ENCODE peak calls at places on chromosomes 16 and 17, in four cellular contexts. L, X, D and W are unnamed samples.

GRCh38 chr16:67269766-67270165 is 9.6 kb upstream of the PLEKHG4 start:
- DNase-seq in D (no peak), L (no peak), X (no peak), W (peak; percentile 43)

GRCh38 chr17:44831270-44831770 is 1.2 kb upstream of the GJC1 start:
- DNase-seq in L (no peak), D (no peak), X (no peak), W (no peak)

GRCh38 chr17:74147436-74147835 is 56.0 kb upstream of the RPL38 start:
- DNase-seq in D (no peak), L (no peak), X (no peak), W (no peak)

GRCh38 chr17:42653179-42654124 is 5.6 kb upstream of the TUBG2 start:
- DNase-seq in X (peak; percentile 54), L (no peak), D (no peak), W (peak; percentile 57)

GRCh38 chr17:43932357-43932756 is 9.9 kb downstream of the PPY start:
- DNase-seq in L (no peak), X (no peak), D (no peak), W (no peak)

GRCh38 chr16:4428500-4428899 is 2.8 kb downstream of the DNAJA3 start:
- DNase-seq in D (no peak), L (no peak), X (no peak), W (no peak)

GRCh38 chr17:43779145-43780125 is 658 bp upstream of the DUSP3 start:
- DNase-seq in L (peak; percentile 48), D (no peak), X (peak; percentile 25), W (no peak)

GRCh38 chr16:30660424-30661251 is 2.4 kb downstream of the FBRS start:
- DNase-seq in D (no peak), L (no peak), X (peak; percentile 58), W (peak; percentile 13)

GRCh38 chr17:48283390-48283789 is 146.6 kb downstream of the SKAP1 start:
- DNase-seq in X (no peak), L (no peak), D (no peak), W (no peak)

GRCh38 chr16:56357291-56357764 is 68.0 kb downstream of the AMFR start:
- DNase-seq in L (no peak), X (peak; percentile 63), D (no peak), W (peak; percentile 22)

GRCh38 chr17:48646183-48647102 is 20.3 kb upstream of the HOXB9 start:
- DNase-seq in D (no peak), X (no peak), L (no peak), W (no peak)

GRCh38 chr16:24609417-24609739 is 70.0 kb downstream of the RBBP6 start:
- DNase-seq in D (no peak), X (no peak), L (no peak), W (no peak)

GRCh38 chr17:42660692-42661345 is 1.7 kb downstream of the TUBG2 start:
- DNase-seq in L (no peak), X (peak; percentile 72), D (no peak), W (no peak)

GRCh38 chr17:15263206-15263579 is 1.9 kb downstream of the PMP22 start:
- DNase-seq in L (peak; percentile 33), X (peak; percentile 73), D (no peak), W (peak; percentile 40)

GRCh38 chr17:4219241-4219640 is 44.5 kb downstream of the ANKFY1 start:
- DNase-seq in D (no peak), X (no peak), L (no peak), W (no peak)

GRCh38 chr17:4221899-4222659 is 41.7 kb downstream of the ANKFY1 start:
- DNase-seq in X (no peak), L (no peak), D (no peak), W (peak; percentile 41)

GRCh38 chr17:4215882-4216411 is 47.8 kb downstream of the ANKFY1 start:
- DNase-seq in L (no peak), D (no peak), X (no peak), W (no peak)

GRCh38 chr17:4221163-4221562 is 42.6 kb downstream of the ANKFY1 start:
- DNase-seq in X (no peak), D (no peak), L (no peak), W (no peak)

GRCh38 chr17:4220655-4221054 is 43.1 kb downstream of the ANKFY1 start:
- DNase-seq in X (peak; percentile 11), L (no peak), D (no peak), W (peak; percentile 33)
- H4K8ac ChIP-seq in X (no peak overlapping the region), L (no peak overlapping the region), D (no peak overlapping the region), W (no peak overlapping the region)

GRCh38 chr16:73711441-73712080 is 585.1 kb upstream of the PSMD7 start:
- DNase-seq in D (no peak), L (no peak), X (no peak), W (no peak)

GRCh38 chr16:73714976-73715375 is 581.6 kb upstream of the PSMD7 start:
- DNase-seq in D (no peak), L (no peak), X (no peak), W (no peak)

GRCh38 chr16:73710526-73710925 is 586.1 kb upstream of the PSMD7 start:
- DNase-seq in X (no peak), L (no peak), D (no peak), W (no peak)

GRCh38 chr16:73713301-73713700 is 583.3 kb upstream of the PSMD7 start:
- DNase-seq in X (no peak), L (no peak), D (no peak), W (no peak)

GRCh38 chr16:73713817-73714495 is 582.7 kb upstream of the PSMD7 start:
- DNase-seq in L (no peak), D (no peak), X (peak; percentile 4), W (peak; percentile 60)
- H2BK120ac ChIP-seq in L (no peak overlapping the region), D (no peak overlapping the region), X (no peak overlapping the region), W (no peak overlapping the region)

GRCh38 chr16:10940501-10941079 is 1.7 kb downstream of the DEXI start:
- DNase-seq in L (no peak), X (peak; percentile 34), D (no peak), W (no peak)

GRCh38 chr16:10938844-10939648 is 3.2 kb downstream of the DEXI start:
- DNase-seq in L (no peak), D (no peak), X (no peak), W (no peak)

GRCh38 chr16:10942352-10943297 is at the start of gene DEXI:
- DNase-seq in D (peak; percentile 56), L (peak; percentile 86), X (peak; percentile 84), W (peak; percentile 91)

GRCh38 chr16:10939649-10940206 is 2.5 kb downstream of the DEXI start:
- DNase-seq in D (no peak), X (no peak), L (no peak), W (no peak)

DNA sequence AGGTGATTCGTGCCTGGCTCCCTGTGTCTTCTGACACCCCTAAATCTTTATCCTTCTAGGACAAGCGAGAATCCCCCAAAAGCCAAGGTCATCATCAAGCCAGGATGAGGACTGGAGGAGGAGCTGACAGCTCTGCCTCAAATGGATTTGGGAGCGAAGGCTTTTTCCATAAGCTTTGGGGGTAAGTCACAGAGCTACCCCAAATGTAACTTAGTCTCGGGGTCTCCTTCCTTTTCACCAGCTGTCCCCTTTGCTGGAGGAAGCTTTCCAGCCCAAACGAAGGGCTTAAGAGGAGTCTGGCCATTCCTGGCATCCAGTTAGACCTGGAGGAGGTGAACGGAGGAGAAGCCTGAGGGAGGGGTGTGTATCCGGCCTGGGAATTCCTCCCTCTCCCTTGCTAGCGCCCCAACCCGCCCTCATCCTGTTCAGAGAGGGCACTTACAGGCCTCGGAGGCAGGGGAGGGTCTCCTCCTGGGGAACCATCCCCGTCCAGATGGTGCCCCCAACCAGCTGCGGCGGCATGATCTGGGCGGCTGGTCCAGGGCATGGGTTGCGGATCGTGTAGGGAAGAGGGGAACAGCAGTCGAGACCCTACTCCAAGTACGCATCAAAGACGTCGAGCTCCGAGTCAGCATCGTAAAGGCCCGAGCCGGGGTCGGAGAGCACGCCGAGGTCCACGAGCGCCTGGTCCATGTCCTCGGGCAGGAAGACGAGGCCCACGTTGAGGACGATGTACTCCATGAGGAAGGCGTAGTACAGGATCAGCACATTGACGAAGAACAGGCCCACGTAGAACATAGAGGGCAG is 938 bp downstream of the DEXI start:
- DNase-seq in X (no peak), L (no peak), D (no peak), W (no peak)
- H4K8ac ChIP-seq in X (no peak overlapping the region), L (no peak overlapping the region), D (peak overlapping the region; percentile 28), W (no peak overlapping the region)

DNA sequence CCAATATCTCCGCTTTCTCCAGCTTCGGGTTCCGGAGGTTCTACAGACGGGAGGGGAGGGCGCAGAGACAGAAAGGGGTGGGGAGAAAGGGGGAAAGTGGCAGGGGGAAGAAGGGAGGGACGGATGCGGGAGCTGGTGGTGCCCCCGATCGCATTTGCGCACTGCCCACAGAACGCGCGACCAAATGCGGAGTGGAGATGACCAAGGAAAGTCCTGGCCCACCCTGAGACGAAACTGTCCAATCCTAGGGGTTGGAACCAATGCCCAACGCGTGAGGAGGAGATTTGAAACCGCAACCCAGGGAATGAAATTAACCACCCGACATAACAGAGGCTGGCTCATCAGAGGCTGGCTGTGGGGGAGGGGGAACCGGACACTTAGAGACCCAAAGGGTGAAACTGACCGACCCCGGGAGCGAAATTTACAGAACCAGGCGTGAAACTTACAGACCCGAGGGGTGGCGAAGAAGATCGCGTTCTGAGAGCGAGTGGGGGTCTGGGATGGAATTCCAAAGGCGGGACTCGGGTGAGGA is 1.4 kb downstream of the HES7 start:
- DNase-seq in D (no peak), L (no peak), X (peak; percentile 50), W (peak; percentile 15)
- H2BK120ac ChIP-seq in D (no peak overlapping the region), L (no peak overlapping the region), X (no peak overlapping the region), W (no peak overlapping the region)

GRCh38 chr17:8055851-8056231 is 17.0 kb downstream of the ALOX15B start:
- DNase-seq in D (no peak), L (no peak), X (no peak), W (no peak)
- H4K8ac ChIP-seq in D (no peak overlapping the region), L (no peak overlapping the region), X (no peak overlapping the region), W (peak overlapping the region; percentile 23)

DNA sequence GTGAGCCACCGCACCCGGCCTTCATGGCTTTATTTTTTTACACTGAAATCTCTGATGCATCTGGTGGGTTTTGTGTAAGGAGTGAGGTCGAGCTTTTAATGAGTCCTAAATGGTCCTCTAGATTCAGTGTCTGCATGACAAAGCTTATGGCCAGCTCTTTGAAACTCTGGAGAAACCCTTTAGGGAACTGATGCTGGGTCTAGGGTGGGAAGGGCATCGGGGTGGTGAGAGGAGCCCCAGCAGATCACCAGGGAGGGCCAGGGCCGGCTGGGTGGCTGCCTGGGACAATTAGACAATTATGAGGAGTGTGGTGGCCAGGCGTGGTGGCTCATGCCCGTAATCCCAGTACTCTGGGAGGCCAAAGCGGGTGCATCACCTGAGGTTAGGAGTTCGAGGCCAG is 93.9 kb downstream of the SEC14L1 start:
- DNase-seq in D (no peak), X (no peak), L (no peak), W (no peak)
- H2BK120ac ChIP-seq in D (no peak overlapping the region), X (peak overlapping the region; percentile 84), L (no peak overlapping the region), W (no peak overlapping the region)

DNA sequence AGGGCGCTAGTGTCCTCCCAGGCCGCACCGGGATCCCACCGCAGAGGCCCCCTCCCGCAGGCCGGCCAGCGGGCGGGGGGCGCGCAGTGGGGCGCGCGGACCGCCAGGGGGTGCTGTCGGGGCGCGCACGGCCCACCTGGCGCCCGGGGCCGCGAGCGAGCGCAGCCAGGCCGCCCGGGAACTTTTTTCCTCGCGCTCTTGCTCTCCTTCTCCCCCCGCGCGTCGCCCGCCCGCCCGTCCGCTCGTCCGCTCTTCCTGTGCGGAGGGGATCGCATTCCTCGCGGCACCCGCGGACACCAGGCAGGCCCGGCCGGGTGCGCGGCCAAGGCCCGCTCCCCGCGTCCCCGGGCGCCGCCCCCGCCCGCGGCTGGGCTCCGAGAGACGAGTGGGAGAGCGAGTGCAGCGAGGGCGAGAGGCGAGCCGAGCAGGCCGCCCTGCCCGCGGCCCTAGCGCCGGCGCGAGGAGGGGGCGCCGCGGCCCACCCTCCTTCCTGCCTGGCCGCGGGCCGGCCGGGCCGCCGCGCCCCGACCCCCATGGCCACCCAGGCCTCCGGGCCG is at the start of gene RAI1:
- DNase-seq in L (no peak), X (peak; percentile 79), D (no peak), W (peak; percentile 39)
- H4K8ac ChIP-seq in L (no peak within 1 kb of the TSS), X (peak within 1 kb of the TSS; percentile 56), D (peak within 1 kb of the TSS; percentile 22), W (peak within 1 kb of the TSS; percentile 94)

GRCh38 chr17:6456914-6457687 is 12.8 kb downstream of the PIMREG start:
- DNase-seq in D (no peak), L (no peak), X (peak; percentile 76), W (peak; percentile 18)
- H2BK120ac ChIP-seq in D (peak overlapping the region; percentile 21), L (peak overlapping the region; percentile 30), X (peak overlapping the region; percentile 46), W (no peak overlapping the region)